ENCODE peak calls at places on chromosomes 2 and 18, in six cellular contexts. One of them, this sample, is unnamed. For H3K9me3, the result is how much of the 10 kb centered on the place peaks cover.

GRCh38 chr18:26406294-26406693 is 142.1 kb downstream of the KCTD1 start:
- DNase-seq in AG04450: no peak
- DNase-seq in HCT116: no peak
- DNase-seq in sigmoid colon: no peak
- DNase-seq in IMR-90: no peak
- DNase-seq in colonic mucosa: no peak
- DNase-seq in this sample: no peak

GRCh38 chr2:240733803-240734495 is 42.3 kb downstream of the AQP12A start:
- DNase-seq in HCT116: no peak
- DNase-seq in AG04450: no peak
- DNase-seq in sigmoid colon: no peak
- DNase-seq in colonic mucosa: no peak
- DNase-seq in IMR-90: no peak
- DNase-seq in this sample: peak

GRCh38 chr2:174485763-174486613 is 841 bp downstream of the GPR155 start:
- DNase-seq in colonic mucosa: peak
- DNase-seq in IMR-90: peak
- DNase-seq in HCT116: no peak
- DNase-seq in AG04450: peak
- DNase-seq in sigmoid colon: peak
- DNase-seq in this sample: peak

GRCh38 chr2:222290691-222291484 is 7.9 kb downstream of the PAX3 start:
- DNase-seq in HCT116: no peak
- DNase-seq in sigmoid colon: no peak
- DNase-seq in AG04450: no peak
- DNase-seq in IMR-90: no peak
- DNase-seq in colonic mucosa: no peak
- DNase-seq in this sample: peak

GRCh38 chr2:14631676-14632075 is 841 bp upstream of the LRATD1 start:
- DNase-seq in sigmoid colon: no peak
- DNase-seq in AG04450: no peak
- DNase-seq in IMR-90: no peak
- DNase-seq in HCT116: no peak
- DNase-seq in colonic mucosa: no peak
- DNase-seq in this sample: no peak

GRCh38 chr2:230996661-230997060 is 740 bp downstream of the SPATA3 start:
- DNase-seq in colonic mucosa: no peak
- DNase-seq in HCT116: no peak
- DNase-seq in sigmoid colon: no peak
- DNase-seq in AG04450: no peak
- DNase-seq in IMR-90: no peak
- DNase-seq in this sample: no peak

GRCh38 chr2:240520974-240521350 is 36.8 kb downstream of the ANKMY1 start:
- DNase-seq in AG04450: no peak
- DNase-seq in IMR-90: no peak
- DNase-seq in colonic mucosa: no peak
- DNase-seq in sigmoid colon: no peak
- DNase-seq in HCT116: no peak
- DNase-seq in this sample: no peak

GRCh38 chr2:174183076-174183475 is 65.3 kb downstream of the OLA1 start:
- DNase-seq in IMR-90: no peak
- DNase-seq in sigmoid colon: no peak
- DNase-seq in HCT116: no peak
- DNase-seq in AG04450: no peak
- DNase-seq in colonic mucosa: no peak
- DNase-seq in this sample: no peak

GRCh38 chr18:8781671-8782070 is 76.3 kb downstream of the MTCL1 start:
- DNase-seq in sigmoid colon: no peak
- DNase-seq in AG04450: no peak
- DNase-seq in IMR-90: no peak
- DNase-seq in HCT116: no peak
- DNase-seq in colonic mucosa: no peak
- DNase-seq in this sample: no peak

GRCh38 chr2:237670641-237671040 is 43.3 kb downstream of the LRRFIP1 start:
- DNase-seq in AG04450: no peak
- DNase-seq in sigmoid colon: peak
- DNase-seq in IMR-90: no peak
- DNase-seq in HCT116: no peak
- DNase-seq in colonic mucosa: no peak
- DNase-seq in this sample: no peak

GRCh38 chr2:230830428-230830827 is 34.3 kb upstream of the ITM2C start:
- DNase-seq in sigmoid colon: no peak
- DNase-seq in IMR-90: no peak
- DNase-seq in colonic mucosa: no peak
- DNase-seq in HCT116: no peak
- DNase-seq in AG04450: no peak
- DNase-seq in this sample: no peak

GRCh38 chr2:20568501-20569463 is 82.1 kb downstream of the HS1BP3 start:
- DNase-seq in AG04450: no peak
- DNase-seq in sigmoid colon: no peak
- DNase-seq in colonic mucosa: no peak
- DNase-seq in IMR-90: no peak
- DNase-seq in HCT116: no peak
- DNase-seq in this sample: no peak

DNA sequence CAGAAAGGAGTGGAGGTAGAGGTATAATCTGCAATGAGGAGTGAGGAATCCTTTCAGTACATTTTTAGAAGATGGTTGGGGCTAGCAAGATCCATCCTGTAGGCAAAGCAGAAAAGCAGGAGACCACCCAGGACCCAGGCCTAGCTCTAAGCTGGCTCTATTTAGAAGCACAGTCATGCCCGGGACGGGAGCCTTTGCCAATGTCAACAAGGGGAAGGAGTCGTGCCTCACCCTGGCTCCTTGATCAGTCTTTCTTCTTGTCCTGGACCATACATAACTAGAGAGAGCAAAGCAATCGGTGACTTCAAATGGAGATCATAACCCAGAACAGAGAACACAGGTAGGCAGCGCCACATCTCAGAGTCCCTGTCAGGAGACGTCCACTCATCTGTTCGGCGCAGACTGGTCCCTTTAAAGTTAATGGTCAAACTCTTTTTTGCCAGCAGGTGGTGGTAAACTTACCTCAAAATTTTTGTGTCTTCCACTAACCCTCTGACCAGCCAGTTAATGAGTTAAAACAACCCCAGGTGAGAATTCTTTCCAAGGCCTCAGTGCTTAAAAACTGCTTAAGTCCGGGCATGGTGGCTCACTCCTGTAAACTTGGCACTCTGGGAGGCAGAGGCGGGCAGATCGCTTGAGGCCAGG is 8.0 kb downstream of the MC5R start:
- DNase-seq in IMR-90: no peak
- DNase-seq in sigmoid colon: no peak
- DNase-seq in colonic mucosa: no peak
- DNase-seq in HCT116: peak
- DNase-seq in AG04450: no peak
- DNase-seq in this sample: peak
- TF ChIP-seq CTCF in IMR-90: no peak
- TF ChIP-seq CTCF in sigmoid colon: no peak
- TF ChIP-seq CTCF in colonic mucosa: no peak
- TF ChIP-seq CTCF in HCT116: peak
- TF ChIP-seq CTCF in AG04450: no peak
- TF ChIP-seq CTCF in this sample: peak

DNA sequence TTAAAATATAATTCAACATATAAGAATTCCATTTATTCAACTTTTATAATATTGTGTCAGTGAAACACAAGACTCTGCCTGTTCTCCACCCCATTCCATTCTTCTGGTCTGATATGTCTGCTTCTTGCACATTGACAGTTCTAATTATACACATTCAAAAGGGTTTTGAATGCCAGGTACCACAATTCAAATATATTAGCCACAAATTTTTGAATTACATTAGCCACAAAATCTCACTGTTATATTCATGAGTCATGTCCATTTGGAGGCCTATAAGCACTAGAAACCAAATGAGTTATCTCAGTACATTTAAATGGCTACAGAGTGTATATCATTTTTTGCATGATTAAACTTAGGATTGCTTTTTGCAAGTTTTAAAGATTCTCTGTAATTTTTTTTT is 72.1 kb downstream of the CCDC150 start:
- DNase-seq in sigmoid colon: no peak
- DNase-seq in AG04450: no peak
- DNase-seq in IMR-90: no peak
- DNase-seq in HCT116: no peak
- DNase-seq in colonic mucosa: no peak
- DNase-seq in this sample: no peak
- H3K9me3 ChIP-seq in sigmoid colon: under half
- H3K9me3 ChIP-seq in AG04450: under half
- H3K9me3 ChIP-seq in IMR-90: under half
- H3K9me3 ChIP-seq in HCT116: under half
- H3K9me3 ChIP-seq in colonic mucosa: under half
- H3K9me3 ChIP-seq in this sample: under half

GRCh38 chr2:79191816-79192215 is 32.3 kb upstream of the REG3A start:
- DNase-seq in AG04450: no peak
- DNase-seq in colonic mucosa: no peak
- DNase-seq in sigmoid colon: no peak
- DNase-seq in HCT116: no peak
- DNase-seq in IMR-90: no peak
- DNase-seq in this sample: no peak

GRCh38 chr2:79189465-79189864 is 29.9 kb upstream of the REG3A start:
- DNase-seq in sigmoid colon: no peak
- DNase-seq in colonic mucosa: no peak
- DNase-seq in HCT116: no peak
- DNase-seq in AG04450: no peak
- DNase-seq in IMR-90: no peak
- DNase-seq in this sample: peak

DNA sequence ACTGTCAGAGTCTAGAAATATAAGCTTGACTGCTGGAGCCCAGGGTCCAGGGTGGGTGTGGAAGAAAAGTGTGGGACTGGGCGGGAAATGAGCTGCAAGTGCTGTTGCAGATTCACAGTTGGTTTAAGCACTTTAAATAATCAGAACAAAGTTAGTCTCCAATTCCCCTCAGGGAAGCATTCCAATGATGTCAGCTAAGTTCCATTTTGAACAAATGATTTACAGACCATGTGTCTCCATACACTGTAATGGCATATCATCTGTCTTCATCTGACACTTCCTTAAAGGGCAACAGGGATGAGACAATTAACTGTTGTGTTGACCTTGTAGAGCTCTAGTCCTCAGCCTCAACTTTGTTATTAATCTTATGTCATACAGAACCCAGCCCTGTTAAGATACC is 31.5 kb upstream of the REG3A start:
- DNase-seq in sigmoid colon: no peak
- DNase-seq in colonic mucosa: no peak
- DNase-seq in AG04450: no peak
- DNase-seq in IMR-90: no peak
- DNase-seq in HCT116: no peak
- DNase-seq in this sample: no peak
- TF ChIP-seq CTCF in sigmoid colon: no peak
- TF ChIP-seq CTCF in colonic mucosa: no peak
- TF ChIP-seq CTCF in AG04450: no peak
- TF ChIP-seq CTCF in IMR-90: no peak
- TF ChIP-seq CTCF in HCT116: no peak
- TF ChIP-seq CTCF in this sample: no peak

DNA sequence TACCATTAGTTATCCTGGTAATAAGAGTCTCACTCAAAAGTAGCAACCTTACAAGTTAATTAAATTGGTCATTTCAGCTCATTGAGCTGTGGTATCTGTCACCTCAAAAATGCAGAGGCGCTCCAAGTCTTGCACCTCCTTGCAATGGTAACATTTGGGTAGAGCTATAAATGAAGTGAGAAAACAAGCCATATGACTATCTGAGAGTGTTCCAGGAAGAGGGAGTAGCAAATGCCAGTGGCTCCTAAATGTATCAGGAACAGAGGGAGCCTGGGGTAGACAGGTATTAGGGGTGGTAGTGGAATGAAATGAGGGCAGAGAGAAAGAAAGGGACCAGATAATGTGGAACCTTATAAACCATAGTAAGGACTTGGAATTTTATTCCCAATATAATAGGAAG is 6.0 kb upstream of the ZSCAN30 start:
- DNase-seq in AG04450: no peak
- DNase-seq in sigmoid colon: no peak
- DNase-seq in colonic mucosa: no peak
- DNase-seq in HCT116: no peak
- DNase-seq in IMR-90: no peak
- DNase-seq in this sample: no peak
- H3K9me3 ChIP-seq in AG04450: under half
- H3K9me3 ChIP-seq in sigmoid colon: under half
- H3K9me3 ChIP-seq in colonic mucosa: under half
- H3K9me3 ChIP-seq in HCT116: under half
- H3K9me3 ChIP-seq in IMR-90: under half
- H3K9me3 ChIP-seq in this sample: under half

GRCh38 chr18:13932285-13933025 is 17.1 kb upstream of the MC2R start:
- DNase-seq in AG04450: no peak
- DNase-seq in colonic mucosa: no peak
- DNase-seq in IMR-90: no peak
- DNase-seq in sigmoid colon: no peak
- DNase-seq in HCT116: no peak
- DNase-seq in this sample: no peak
- TF ChIP-seq CTCF in AG04450: no peak
- TF ChIP-seq CTCF in colonic mucosa: no peak
- TF ChIP-seq CTCF in IMR-90: no peak
- TF ChIP-seq CTCF in sigmoid colon: no peak
- TF ChIP-seq CTCF in HCT116: no peak
- TF ChIP-seq CTCF in this sample: no peak

GRCh38 chr2:172578054-172578453 is 22.2 kb downstream of the PDK1 start:
- DNase-seq in HCT116: no peak
- DNase-seq in AG04450: no peak
- DNase-seq in colonic mucosa: no peak
- DNase-seq in sigmoid colon: no peak
- DNase-seq in IMR-90: peak
- DNase-seq in this sample: no peak
- H3K9me3 ChIP-seq in HCT116: under half
- H3K9me3 ChIP-seq in AG04450: under half
- H3K9me3 ChIP-seq in colonic mucosa: under half
- H3K9me3 ChIP-seq in sigmoid colon: under half
- H3K9me3 ChIP-seq in IMR-90: under half
- H3K9me3 ChIP-seq in this sample: under half

GRCh38 chr2:10914272-10914693 is 2.5 kb downstream of the KCNF1 start:
- DNase-seq in IMR-90: no peak
- DNase-seq in AG04450: no peak
- DNase-seq in HCT116: no peak
- DNase-seq in sigmoid colon: peak
- DNase-seq in colonic mucosa: peak
- DNase-seq in this sample: peak
- TF ChIP-seq CTCF in IMR-90: peak
- TF ChIP-seq CTCF in AG04450: peak
- TF ChIP-seq CTCF in HCT116: peak
- TF ChIP-seq CTCF in sigmoid colon: no peak
- TF ChIP-seq CTCF in colonic mucosa: no peak
- TF ChIP-seq CTCF in this sample: peak

GRCh38 chr2:44137048-44137447 is 31.6 kb upstream of the PPM1B start:
- DNase-seq in sigmoid colon: no peak
- DNase-seq in HCT116: no peak
- DNase-seq in AG04450: no peak
- DNase-seq in IMR-90: no peak
- DNase-seq in colonic mucosa: no peak
- DNase-seq in this sample: no peak

GRCh38 chr2:44135307-44135706 is 33.4 kb upstream of the PPM1B start:
- DNase-seq in IMR-90: no peak
- DNase-seq in HCT116: no peak
- DNase-seq in sigmoid colon: no peak
- DNase-seq in AG04450: no peak
- DNase-seq in colonic mucosa: no peak
- DNase-seq in this sample: no peak

GRCh38 chr2:44136186-44136585 is 32.5 kb upstream of the PPM1B start:
- DNase-seq in HCT116: no peak
- DNase-seq in colonic mucosa: no peak
- DNase-seq in AG04450: peak
- DNase-seq in sigmoid colon: no peak
- DNase-seq in IMR-90: peak
- DNase-seq in this sample: no peak

GRCh38 chr2:44134848-44135247 is 33.8 kb upstream of the PPM1B start:
- DNase-seq in HCT116: no peak
- DNase-seq in colonic mucosa: no peak
- DNase-seq in IMR-90: no peak
- DNase-seq in sigmoid colon: no peak
- DNase-seq in AG04450: no peak
- DNase-seq in this sample: no peak

GRCh38 chr2:44135771-44136170 is 32.9 kb upstream of the PPM1B start:
- DNase-seq in IMR-90: peak
- DNase-seq in AG04450: peak
- DNase-seq in sigmoid colon: no peak
- DNase-seq in colonic mucosa: no peak
- DNase-seq in HCT116: no peak
- DNase-seq in this sample: no peak
- H3K9me3 ChIP-seq in IMR-90: under half
- H3K9me3 ChIP-seq in AG04450: under half
- H3K9me3 ChIP-seq in sigmoid colon: under half
- H3K9me3 ChIP-seq in colonic mucosa: under half
- H3K9me3 ChIP-seq in HCT116: under half
- H3K9me3 ChIP-seq in this sample: under half

This sample was measured in neural progenitor cell.